ENCODE peak calls at places on chromosomes 2 and 18, in six cellular contexts. F, A, U, H, J and Y are unnamed samples.

GRCh38 chr2:73069855-73070650 is 1.5 kb downstream of the SFXN5 start:
- DNase-seq in F (no peak), A (peak), U (peak), H (no peak), J (no peak), Y (no peak)

GRCh38 chr2:207725815-207726578 is 14.6 kb downstream of the CCNYL1 start:
- DNase-seq in F (no peak), A (no peak), U (peak), H (no peak), J (peak), Y (no peak)

GRCh38 chr2:58401936-58402335 is 160.8 kb upstream of the FANCL start:
- DNase-seq in F (no peak), A (no peak), U (no peak), H (no peak), J (no peak), Y (no peak)

GRCh38 chr18:58998421-58999203 is 133.9 kb downstream of the ZNF532 start:
- DNase-seq in F (no peak), A (peak), U (peak), H (peak), J (no peak), Y (no peak)

GRCh38 chr2:71243548-71244301 is 16.8 kb upstream of the PAIP2B start:
- DNase-seq in F (no peak), A (no peak), U (no peak), H (no peak), J (no peak), Y (no peak)

GRCh38 chr2:14330884-14331283 is 301.6 kb upstream of the LRATD1 start:
- DNase-seq in F (no peak), A (no peak), U (no peak), H (no peak), J (no peak), Y (no peak)

GRCh38 chr18:75474332-75474731 is 46.8 kb upstream of the SMIM21 start:
- DNase-seq in F (no peak), A (no peak), U (no peak), H (peak), J (no peak), Y (no peak)

GRCh38 chr2:217396165-217396564 is 536.3 kb upstream of the TNP1 start:
- DNase-seq in F (no peak), A (peak), U (no peak), H (peak), J (no peak), Y (no peak)

GRCh38 chr18:31484461-31484860 is 13.5 kb upstream of the DSG2 start:
- DNase-seq in F (no peak), A (no peak), U (no peak), H (no peak), J (no peak), Y (no peak)

GRCh38 chr2:108074945-108075344 is 88.6 kb downstream of the SLC5A7 start:
- DNase-seq in F (no peak), A (no peak), U (no peak), H (no peak), J (no peak), Y (no peak)

GRCh38 chr18:3912705-3913104 is 462.7 kb downstream of the TGIF1 start:
- DNase-seq in F (no peak), A (peak), U (no peak), H (no peak), J (no peak), Y (no peak)

GRCh38 chr2:219437690-219438089 is 3.0 kb downstream of the SPEG start:
- DNase-seq in F (no peak), A (no peak), U (no peak), H (no peak), J (no peak), Y (no peak)

GRCh38 chr2:117323341-117323740 is 491.1 kb upstream of the DDX18 start:
- DNase-seq in F (no peak), A (no peak), U (no peak), H (no peak), J (no peak), Y (no peak)

GRCh38 chr2:128577141-128577930 is 258.7 kb upstream of the HS6ST1 start:
- DNase-seq in F (no peak), A (no peak), U (no peak), H (no peak), J (no peak), Y (no peak)

GRCh38 chr2:56754627-56755026 is 570.8 kb downstream of the CCDC85A start:
- DNase-seq in F (no peak), A (no peak), U (no peak), H (no peak), J (no peak), Y (no peak)

GRCh38 chr18:46171331-46171730 is 67.1 kb downstream of the HAUS1 start:
- DNase-seq in F (no peak), A (no peak), U (no peak), H (no peak), J (no peak), Y (no peak)

GRCh38 chr2:173050684-173051083 is 25.0 kb upstream of the MAP3K20 start:
- DNase-seq in F (no peak), A (no peak), U (no peak), H (peak), J (no peak), Y (no peak)

GRCh38 chr2:221377597-221377996 is 194.5 kb downstream of the EPHA4 start:
- DNase-seq in F (no peak), A (no peak), U (no peak), H (no peak), J (no peak), Y (no peak)

GRCh38 chr2:23509071-23509470 is 124.1 kb downstream of the KLHL29 start:
- DNase-seq in F (no peak), A (no peak), U (no peak), H (no peak), J (no peak), Y (no peak)

GRCh38 chr18:76562286-76562840 is 67.3 kb upstream of the ZNF516 start:
- DNase-seq in F (no peak), A (no peak), U (no peak), H (no peak), J (no peak), Y (no peak)

GRCh38 chr2:169528271-169528701 is 18.8 kb downstream of the KLHL41 start:
- DNase-seq in F (peak), A (peak), U (peak), H (peak), J (peak), Y (peak)

GRCh38 chr2:107588960-107589542 is 237.6 kb upstream of the RGPD4 start:
- DNase-seq in F (no peak), A (peak), U (no peak), H (peak), J (no peak), Y (no peak)

GRCh38 chr2:85800576-85800975 is 46.8 kb downstream of the ATOH8 start:
- DNase-seq in F (no peak), A (no peak), U (no peak), H (no peak), J (no peak), Y (no peak)

GRCh38 chr2:67145851-67146250 is 251.3 kb upstream of the ETAA1 start:
- DNase-seq in F (no peak), A (peak), U (no peak), H (no peak), J (no peak), Y (no peak)

GRCh38 chr2:109322111-109322510 is 193.1 kb downstream of the SH3RF3 start:
- DNase-seq in F (no peak), A (peak), U (peak), H (peak), J (no peak), Y (no peak)

GRCh38 chr2:166384774-166385173 is 9.0 kb upstream of the SCN9A start:
- DNase-seq in F (no peak), A (peak), U (peak), H (peak), J (peak), Y (no peak)

GRCh38 chr18:22324191-22325131 is 93.3 kb downstream of the CTAGE1 start:
- DNase-seq in F (no peak), A (no peak), U (no peak), H (peak), J (no peak), Y (no peak)

GRCh38 chr18:27430595-27430994 is 245.5 kb upstream of the CHST9 start:
- DNase-seq in F (no peak), A (no peak), U (no peak), H (no peak), J (no peak), Y (no peak)

GRCh38 chr2:171226471-171226870 is 65.8 kb upstream of the TLK1 start:
- DNase-seq in F (no peak), A (no peak), U (no peak), H (no peak), J (no peak), Y (no peak)

GRCh38 chr18:36296591-36297418 is 708 bp upstream of the FHOD3 start:
- DNase-seq in F (peak), A (peak), U (peak), H (peak), J (peak), Y (no peak)

GRCh38 chr18:48164701-48165100 is 234.2 kb upstream of the SMAD2 start:
- DNase-seq in F (no peak), A (no peak), U (no peak), H (no peak), J (no peak), Y (no peak)

GRCh38 chr2:32135409-32135808 is 30.3 kb upstream of the SLC30A6 start:
- DNase-seq in F (peak), A (peak), U (peak), H (peak), J (peak), Y (no peak)

DNA sequence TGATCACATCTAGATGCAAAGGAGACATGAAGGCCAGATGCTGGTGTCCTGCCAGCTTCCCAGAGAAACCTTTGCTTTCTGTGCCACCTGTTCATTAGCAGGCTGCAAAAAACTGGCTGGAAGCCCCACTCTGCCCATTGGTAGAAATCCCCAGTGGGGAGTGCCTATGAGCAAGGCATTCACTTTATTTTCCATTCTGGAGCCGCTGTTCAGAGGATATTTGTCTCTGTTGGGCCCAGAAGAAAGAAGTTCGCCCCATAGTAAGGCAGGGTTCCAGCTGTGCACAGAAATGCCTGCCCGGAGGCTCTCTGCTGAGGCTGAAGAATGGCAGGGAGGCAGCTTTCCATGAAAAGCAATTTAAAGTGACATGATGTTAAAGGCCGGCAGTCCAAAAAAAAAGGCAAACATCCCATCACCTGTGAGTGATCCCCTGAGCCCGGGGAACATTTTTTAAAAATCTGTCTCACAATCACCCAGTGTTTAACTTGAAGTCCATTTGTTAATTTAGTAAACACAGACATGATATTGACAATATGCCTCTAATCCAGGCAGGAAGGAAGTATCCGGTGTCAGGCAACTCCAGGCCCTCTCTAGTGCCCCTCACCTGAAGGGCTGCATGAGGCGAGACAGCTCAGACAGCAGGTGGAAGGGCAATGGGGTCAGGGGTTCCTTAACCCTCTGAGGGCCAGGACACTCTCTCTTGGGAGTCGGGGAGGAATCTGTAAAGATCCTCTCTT is 265.1 kb upstream of the SIX2 start:
- DNase-seq in F (no peak), A (no peak), U (no peak), H (no peak), J (no peak), Y (no peak)
- H3K4me3 ChIP-seq in F (no peak), A (no peak), U (no peak), H (no peak), J (no peak), Y (no peak)

GRCh38 chr2:155377178-155377780 is 678.8 kb downstream of the KCNJ3 start:
- DNase-seq in F (no peak), A (peak), U (peak), H (peak), J (peak), Y (no peak)

GRCh38 chr2:155368934-155369333 is 670.4 kb downstream of the KCNJ3 start:
- DNase-seq in F (no peak), A (peak), U (peak), H (peak), J (no peak), Y (no peak)

GRCh38 chr2:155377931-155378444 is 679.5 kb downstream of the KCNJ3 start:
- DNase-seq in F (no peak), A (no peak), U (peak), H (peak), J (no peak), Y (no peak)

GRCh38 chr2:155372969-155373368 is 674.5 kb downstream of the KCNJ3 start:
- DNase-seq in F (no peak), A (no peak), U (peak), H (peak), J (no peak), Y (no peak)
- TF ChIP-seq CTCF in F (no peak), A (no peak), U (peak), H (peak), J (peak), Y (peak)

DNA sequence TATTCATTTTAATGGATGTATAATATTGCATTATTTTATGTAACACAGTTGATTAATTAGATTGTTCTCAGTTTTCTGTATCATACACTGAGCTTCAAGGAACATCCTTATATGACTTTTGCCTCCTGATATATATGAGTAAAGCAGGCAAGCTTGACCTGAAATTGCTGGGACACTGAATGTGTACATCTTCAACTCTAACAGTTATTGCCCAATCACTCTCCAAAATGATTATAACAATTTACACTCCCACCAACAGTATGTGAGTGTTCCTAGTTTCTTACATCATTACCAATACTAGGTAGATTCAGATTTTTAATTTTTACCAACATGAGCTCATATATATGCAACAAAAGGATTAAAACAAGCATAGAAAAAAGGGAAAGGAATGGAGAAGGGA is 379.4 kb downstream of the SETBP1 start:
- DNase-seq in F (no peak), A (no peak), U (peak), H (peak), J (no peak), Y (no peak)
- H3K4me3 ChIP-seq in F (no peak), A (no peak), U (no peak), H (no peak), J (no peak), Y (no peak)

GRCh38 chr2:231000211-231000904 is 4.4 kb downstream of the SPATA3 start:
- DNase-seq in F (no peak), A (no peak), U (no peak), H (no peak), J (no peak), Y (no peak)
- TF ChIP-seq CTCF in F (no peak), A (no peak), U (peak), H (no peak), J (no peak), Y (no peak)